ENCODE peak calls at places on chromosomes 5 and 9, in five cellular contexts. One of them, this sample, is unnamed.
A peak's percentile ranks its signal among the peaks of the same experiment; 100 is the strongest.

GRCh38 chr5:96324708-96325107 is 108.3 kb downstream of the PCSK1 start:
- DNase-seq in OCI-LY7: no peak
- DNase-seq in endothelial cell of umbilical vein: peak; percentile 60
- DNase-seq in PC-3: peak; percentile 97
- DNase-seq in fibroblast of lung: peak; percentile 84
- DNase-seq in this sample: no peak

GRCh38 chr9:7756088-7756487 is 43.5 kb downstream of the DMAC1 start:
- DNase-seq in PC-3: no peak
- DNase-seq in fibroblast of lung: no peak
- DNase-seq in OCI-LY7: no peak
- DNase-seq in endothelial cell of umbilical vein: peak; percentile 2
- DNase-seq in this sample: no peak

GRCh38 chr9:123267481-123268239 is 726 bp downstream of the STRBP start:
- DNase-seq in endothelial cell of umbilical vein: no peak
- DNase-seq in PC-3: no peak
- DNase-seq in OCI-LY7: peak; percentile 24
- DNase-seq in fibroblast of lung: no peak
- DNase-seq in this sample: peak; percentile 49

GRCh38 chr9:101569736-101570501 is 24.9 kb downstream of the PPP3R2 start:
- DNase-seq in endothelial cell of umbilical vein: no peak
- DNase-seq in fibroblast of lung: no peak
- DNase-seq in OCI-LY7: no peak
- DNase-seq in PC-3: no peak
- DNase-seq in this sample: no peak

GRCh38 chr5:132425009-132425937 is 55.8 kb downstream of the SLC22A5 start:
- DNase-seq in OCI-LY7: peak; percentile 84
- DNase-seq in PC-3: peak; percentile 53
- DNase-seq in endothelial cell of umbilical vein: no peak
- DNase-seq in fibroblast of lung: peak; percentile 94
- DNase-seq in this sample: no peak

GRCh38 chr5:110019119-110019518 is 329.4 kb downstream of the MAN2A1 start:
- DNase-seq in PC-3: no peak
- DNase-seq in fibroblast of lung: no peak
- DNase-seq in endothelial cell of umbilical vein: no peak
- DNase-seq in OCI-LY7: no peak
- DNase-seq in this sample: no peak

GRCh38 chr5:59712836-59713487 is 180.6 kb downstream of the PDE4D start:
- DNase-seq in PC-3: no peak
- DNase-seq in OCI-LY7: peak; percentile 79
- DNase-seq in fibroblast of lung: peak; percentile 37
- DNase-seq in endothelial cell of umbilical vein: no peak
- DNase-seq in this sample: peak; percentile 58

GRCh38 chr5:170154744-170155143 is 49.0 kb downstream of the FOXI1 start:
- DNase-seq in OCI-LY7: no peak
- DNase-seq in fibroblast of lung: no peak
- DNase-seq in endothelial cell of umbilical vein: no peak
- DNase-seq in PC-3: no peak
- DNase-seq in this sample: no peak

GRCh38 chr5:169576181-169576598 is 7.4 kb upstream of the SPDL1 start:
- DNase-seq in PC-3: peak; percentile 78
- DNase-seq in endothelial cell of umbilical vein: no peak
- DNase-seq in fibroblast of lung: peak; percentile 99
- DNase-seq in OCI-LY7: no peak
- DNase-seq in this sample: no peak

GRCh38 chr5:105057001-105057436 is 1494.4 kb upstream of the NUDT12 start:
- DNase-seq in OCI-LY7: no peak
- DNase-seq in PC-3: no peak
- DNase-seq in fibroblast of lung: no peak
- DNase-seq in endothelial cell of umbilical vein: no peak
- DNase-seq in this sample: no peak

GRCh38 chr5:131423056-131423455 is 159.2 kb downstream of the CDC42SE2 start:
- DNase-seq in fibroblast of lung: peak; percentile 19
- DNase-seq in PC-3: peak; percentile 31
- DNase-seq in endothelial cell of umbilical vein: peak; percentile 46
- DNase-seq in OCI-LY7: peak; percentile 17
- DNase-seq in this sample: peak; percentile 56

GRCh38 chr5:62689599-62690368 is 111.2 kb downstream of the LRRC70 start:
- DNase-seq in OCI-LY7: no peak
- DNase-seq in PC-3: peak; percentile 24
- DNase-seq in endothelial cell of umbilical vein: no peak
- DNase-seq in fibroblast of lung: no peak
- DNase-seq in this sample: no peak

GRCh38 chr5:120615967-120616645 is 152.0 kb downstream of the PRR16 start:
- DNase-seq in endothelial cell of umbilical vein: no peak
- DNase-seq in OCI-LY7: no peak
- DNase-seq in PC-3: peak; percentile 66
- DNase-seq in fibroblast of lung: peak; percentile 96
- DNase-seq in this sample: peak; percentile 43

GRCh38 chr9:103928452-103928851 is 165.7 kb upstream of the SMC2 start:
- DNase-seq in PC-3: no peak
- DNase-seq in endothelial cell of umbilical vein: no peak
- DNase-seq in fibroblast of lung: no peak
- DNase-seq in OCI-LY7: no peak
- DNase-seq in this sample: no peak

GRCh38 chr9:79765466-79765865 is 193.7 kb downstream of the TLE4 start:
- DNase-seq in OCI-LY7: no peak
- DNase-seq in endothelial cell of umbilical vein: no peak
- DNase-seq in fibroblast of lung: peak; percentile 82
- DNase-seq in PC-3: no peak
- DNase-seq in this sample: no peak

GRCh38 chr5:168836603-168837245 is 257.6 kb upstream of the PANK3 start:
- DNase-seq in endothelial cell of umbilical vein: no peak
- DNase-seq in OCI-LY7: no peak
- DNase-seq in fibroblast of lung: no peak
- DNase-seq in PC-3: no peak
- DNase-seq in this sample: no peak

GRCh38 chr5:67221487-67222242 is 25.1 kb upstream of the CD180 start:
- DNase-seq in endothelial cell of umbilical vein: no peak
- DNase-seq in fibroblast of lung: no peak
- DNase-seq in PC-3: no peak
- DNase-seq in OCI-LY7: no peak
- DNase-seq in this sample: no peak

DNA sequence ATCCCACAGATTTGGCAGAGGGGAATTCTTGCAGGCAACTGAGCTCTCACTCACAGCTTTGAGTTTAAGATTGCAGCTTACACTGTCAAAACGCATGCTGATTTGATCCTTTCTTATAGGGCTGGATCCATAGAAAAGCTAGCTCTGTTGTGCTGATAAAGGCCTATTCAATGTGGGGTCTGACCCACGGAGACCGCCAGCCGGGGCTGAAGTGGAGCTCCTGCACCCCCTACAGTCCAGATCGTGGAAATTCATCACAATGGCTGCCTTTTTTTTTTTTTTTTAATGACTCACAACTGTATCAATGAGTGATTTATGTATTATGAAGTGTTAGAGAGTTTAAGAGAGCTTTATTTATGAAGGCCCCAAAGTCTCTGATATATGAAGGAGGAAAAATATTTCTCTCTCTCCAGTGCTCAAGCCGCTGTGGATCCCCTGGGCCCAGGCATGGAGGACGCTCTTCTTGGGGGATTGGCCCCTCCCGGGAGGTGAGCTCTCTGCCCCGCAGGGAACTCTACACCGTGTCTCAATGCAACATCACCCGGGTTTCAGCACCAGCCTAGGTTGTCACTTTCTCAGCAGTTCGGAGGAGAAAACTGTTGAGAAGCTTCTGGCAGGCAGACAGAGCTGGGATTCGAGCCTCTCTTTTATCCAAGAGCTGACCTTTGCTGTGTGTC is 700.2 kb downstream of the IRX1 start:
- DNase-seq in PC-3: no peak
- DNase-seq in OCI-LY7: no peak
- DNase-seq in endothelial cell of umbilical vein: no peak
- DNase-seq in fibroblast of lung: peak; percentile 9
- DNase-seq in this sample: peak; percentile 86
- TF ChIP-seq CTCF in PC-3: no peak
- TF ChIP-seq CTCF in OCI-LY7: peak; percentile 66
- TF ChIP-seq CTCF in endothelial cell of umbilical vein: no peak
- TF ChIP-seq CTCF in fibroblast of lung: no peak
- TF ChIP-seq CTCF in this sample: peak; percentile 92

DNA sequence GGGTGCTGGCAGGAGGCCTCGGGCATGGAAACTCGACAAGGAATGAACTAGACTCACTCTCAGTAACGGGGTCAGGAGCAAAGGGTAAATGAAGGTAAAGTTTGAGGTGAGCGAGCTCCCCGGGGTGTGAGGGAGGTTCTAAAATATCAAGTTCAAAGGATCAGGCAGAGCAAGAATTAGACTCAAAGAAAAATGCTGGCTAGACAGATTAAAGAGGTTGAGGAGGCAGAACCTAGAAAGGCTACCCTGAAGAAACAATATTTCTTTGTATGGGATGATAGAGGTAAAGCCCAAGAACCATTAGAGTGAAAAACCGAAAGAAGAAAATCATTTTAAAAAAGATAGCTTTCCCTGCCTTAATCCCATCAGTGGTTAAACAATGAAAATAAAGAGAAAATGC is 386.7 kb upstream of the MEF2C start:
- DNase-seq in OCI-LY7: no peak
- DNase-seq in fibroblast of lung: no peak
- DNase-seq in PC-3: no peak
- DNase-seq in endothelial cell of umbilical vein: no peak
- DNase-seq in this sample: no peak
- H3K4me2 ChIP-seq in OCI-LY7: no peak overlapping the region
- H3K4me2 ChIP-seq in fibroblast of lung: no peak overlapping the region
- H3K4me2 ChIP-seq in PC-3: no peak overlapping the region
- H3K4me2 ChIP-seq in endothelial cell of umbilical vein: no peak overlapping the region
- H3K4me2 ChIP-seq in this sample: no peak overlapping the region

GRCh38 chr5:9851458-9851857 is 221.3 kb upstream of the TAS2R1 start:
- DNase-seq in fibroblast of lung: peak; percentile 92
- DNase-seq in PC-3: peak; percentile 92
- DNase-seq in OCI-LY7: no peak
- DNase-seq in endothelial cell of umbilical vein: no peak
- DNase-seq in this sample: peak; percentile 22
- TF ChIP-seq CTCF in fibroblast of lung: peak; percentile 26
- TF ChIP-seq CTCF in PC-3: peak; percentile 88
- TF ChIP-seq CTCF in OCI-LY7: no peak
- TF ChIP-seq CTCF in endothelial cell of umbilical vein: no peak
- TF ChIP-seq CTCF in this sample: peak; percentile 22

DNA sequence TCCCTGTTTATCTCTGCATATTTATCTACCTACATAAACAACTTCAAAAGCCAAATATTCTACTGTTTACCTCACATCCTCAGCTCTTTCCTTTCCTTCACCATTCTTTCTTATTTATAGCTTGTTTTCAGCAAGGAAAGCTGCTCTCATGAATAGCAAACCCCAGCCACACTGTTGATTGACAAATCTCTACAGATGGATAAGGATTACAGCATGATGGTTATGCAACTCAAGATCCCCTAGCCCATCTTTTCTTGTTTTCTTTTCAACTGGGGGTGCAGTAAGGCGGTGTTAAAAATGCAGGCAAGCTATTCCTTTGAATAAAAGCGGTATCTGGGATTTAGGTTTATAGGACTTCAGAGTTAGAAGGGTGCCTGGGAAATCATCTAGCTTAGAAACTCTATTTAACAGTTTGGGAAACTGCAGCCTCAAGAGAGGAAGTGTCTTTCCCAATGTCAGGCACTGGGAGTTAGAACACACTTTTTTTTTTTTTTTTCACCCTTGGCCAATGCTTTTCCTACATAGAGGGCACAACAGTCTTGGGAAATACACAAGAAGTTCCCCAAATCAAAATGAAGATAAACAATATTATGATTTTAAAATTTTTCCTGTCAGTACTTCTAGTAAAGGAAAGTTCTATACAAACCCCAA is 2.7 kb downstream of the SPARC start:
- DNase-seq in fibroblast of lung: no peak
- DNase-seq in PC-3: no peak
- DNase-seq in endothelial cell of umbilical vein: peak; percentile 25
- DNase-seq in OCI-LY7: no peak
- DNase-seq in this sample: no peak
- H3K4me2 ChIP-seq in fibroblast of lung: peak overlapping the region; percentile 95
- H3K4me2 ChIP-seq in PC-3: no peak overlapping the region
- H3K4me2 ChIP-seq in endothelial cell of umbilical vein: peak overlapping the region; percentile 90
- H3K4me2 ChIP-seq in OCI-LY7: no peak overlapping the region
- H3K4me2 ChIP-seq in this sample: peak overlapping the region; percentile 88

GRCh38 chr9:125789196-125789595 is 42.0 kb downstream of the PBX3 start:
- DNase-seq in fibroblast of lung: no peak
- DNase-seq in PC-3: no peak
- DNase-seq in OCI-LY7: no peak
- DNase-seq in endothelial cell of umbilical vein: no peak
- DNase-seq in this sample: no peak
- TF ChIP-seq CTCF in fibroblast of lung: no peak
- TF ChIP-seq CTCF in PC-3: no peak
- TF ChIP-seq CTCF in OCI-LY7: no peak
- TF ChIP-seq CTCF in endothelial cell of umbilical vein: no peak
- TF ChIP-seq CTCF in this sample: no peak

GRCh38 chr5:153460421-153460820 is 30.0 kb upstream of the GRIA1 start:
- DNase-seq in fibroblast of lung: no peak
- DNase-seq in endothelial cell of umbilical vein: no peak
- DNase-seq in PC-3: no peak
- DNase-seq in OCI-LY7: no peak
- DNase-seq in this sample: no peak
- H3K4me2 ChIP-seq in fibroblast of lung: no peak overlapping the region
- H3K4me2 ChIP-seq in endothelial cell of umbilical vein: no peak overlapping the region
- H3K4me2 ChIP-seq in PC-3: no peak overlapping the region
- H3K4me2 ChIP-seq in OCI-LY7: no peak overlapping the region
- H3K4me2 ChIP-seq in this sample: no peak overlapping the region

GRCh38 chr9:91771027-91771426 is 179.0 kb downstream of the ROR2 start:
- DNase-seq in OCI-LY7: peak; percentile 6
- DNase-seq in endothelial cell of umbilical vein: no peak
- DNase-seq in PC-3: peak; percentile 6
- DNase-seq in fibroblast of lung: peak; percentile 94
- DNase-seq in this sample: peak; percentile 35
- TF ChIP-seq CTCF in OCI-LY7: peak; percentile 22
- TF ChIP-seq CTCF in endothelial cell of umbilical vein: no peak
- TF ChIP-seq CTCF in PC-3: peak; percentile 29
- TF ChIP-seq CTCF in fibroblast of lung: peak; percentile 52
- TF ChIP-seq CTCF in this sample: peak; percentile 40